ENCODE peak calls at places on chromosome 22, in five cellular contexts. H is ovary, E is IMR-90, O is body of pancreas, V is esophagus squamous epithelium. I is an unnamed sample. For H3K4me1, the result is how much of the 10 kb centered on the place peaks cover.

GRCh38 chr22:23385301-23386244 is 194.5 kb downstream of the IGLL1 start:
- DNase-seq in H (peak), E (peak), O (peak), V (no peak), I (peak)

GRCh38 chr22:36395061-36395849 is 7.5 kb upstream of the MYH9 start:
- DNase-seq in H (no peak), E (no peak), O (no peak), V (no peak), I (no peak)

GRCh38 chr22:40512426-40513136 is 123.9 kb downstream of the MRTFA start:
- DNase-seq in H (peak), E (peak), O (no peak), V (no peak), I (no peak)

GRCh38 chr22:36352775-36353507 is 34.8 kb downstream of the MYH9 start:
- DNase-seq in H (peak), E (peak), O (peak), V (no peak), I (no peak)

GRCh38 chr22:29156507-29156906 is 49.2 kb upstream of the EMID1 start:
- DNase-seq in H (no peak), E (peak), O (no peak), V (no peak), I (no peak)

GRCh38 chr22:19182472-19183157 is 4.1 kb upstream of the SLC25A1 start:
- DNase-seq in H (no peak), E (no peak), O (no peak), V (no peak), I (no peak)

GRCh38 chr22:50482107-50483074 is 1.0 kb downstream of the ADM2 start:
- DNase-seq in H (no peak), E (no peak), O (no peak), V (no peak), I (peak)

GRCh38 chr22:23182289-23183106 is 2.2 kb downstream of the BCR start:
- DNase-seq in H (no peak), E (peak), O (no peak), V (no peak), I (peak)

GRCh38 chr22:34475886-34476285 is 555.6 kb upstream of the LARGE1 start:
- DNase-seq in H (no peak), E (no peak), O (no peak), V (no peak), I (no peak)

GRCh38 chr22:31206896-31207687 is 5.0 kb upstream of the LIMK2 start:
- DNase-seq in H (no peak), E (no peak), O (no peak), V (no peak), I (no peak)

DNA sequence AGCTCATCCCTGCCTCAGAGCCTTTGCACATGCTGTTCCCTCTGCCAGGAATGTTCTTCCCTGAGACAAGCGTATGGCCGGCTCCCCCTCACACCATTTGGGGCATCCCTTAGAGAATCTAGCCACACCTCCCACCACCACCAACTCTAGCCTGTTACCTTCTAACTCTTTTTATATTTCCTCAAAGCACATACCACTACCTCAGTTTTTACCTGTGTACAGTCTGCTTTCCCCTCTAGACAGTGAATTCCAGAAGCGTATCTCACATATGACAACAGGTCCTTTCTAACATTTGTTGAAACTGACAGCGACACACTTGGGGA is 75.1 kb upstream of the ARFGAP3 start:
- DNase-seq in H (no peak), E (no peak), O (no peak), V (no peak), I (no peak)
- H3K4me1 ChIP-seq in H (under half), E (under half), O (half or more), V (half or more), I (under half)

GRCh38 chr22:39494471-39495120 is 7.5 kb upstream of the MIEF1 start:
- DNase-seq in H (no peak), E (peak), O (no peak), V (no peak), I (no peak)
- H3K27ac ChIP-seq in H (no peak), E (peak), O (no peak), V (no peak), I (no peak)

GRCh38 chr22:47200273-47201051 is 438.0 kb downstream of the TBC1D22A start:
- DNase-seq in H (peak), E (no peak), O (peak), V (no peak), I (no peak)
- TF ChIP-seq CTCF in H (no peak), E (no peak), O (no peak), V (no peak), I (no peak)

DNA sequence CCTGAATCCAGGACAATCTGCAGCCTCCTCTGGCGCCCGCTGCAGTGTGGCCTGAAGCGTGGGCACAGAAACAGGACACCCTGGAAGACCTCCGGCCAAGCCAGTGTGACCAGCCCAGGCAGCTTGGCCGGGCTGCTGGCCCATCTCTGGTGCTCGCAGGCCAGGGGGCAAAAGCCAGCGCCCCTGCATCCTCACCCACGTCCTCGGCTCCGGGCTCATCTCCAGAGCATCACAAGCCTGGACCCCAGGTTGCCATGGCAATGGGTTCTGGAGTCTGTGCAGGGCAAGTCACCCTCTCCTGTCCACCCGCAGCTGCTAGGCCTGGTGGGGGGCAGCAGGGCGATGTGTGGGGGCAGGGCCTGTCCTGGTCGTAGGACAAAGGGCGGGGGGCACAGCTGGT is 9.3 kb upstream of the PDGFB start:
- DNase-seq in H (no peak), E (no peak), O (no peak), V (no peak), I (no peak)
- H3K4me1 ChIP-seq in H (under half), E (under half), O (under half), V (under half), I (under half)

GRCh38 chr22:41927813-41928212 is 1.2 kb upstream of the TNFRSF13C start:
- DNase-seq in H (no peak), E (no peak), O (no peak), V (no peak), I (no peak)
- H3K27ac ChIP-seq in H (no peak), E (no peak), O (no peak), V (no peak), I (no peak)

GRCh38 chr22:37661160-37661924 is 2.8 kb downstream of the PDXP start:
- DNase-seq in H (peak), E (peak), O (no peak), V (no peak), I (no peak)
- TF ChIP-seq CTCF in H (peak), E (peak), O (no peak), V (no peak), I (peak)

I was measured in CD8-positive, alpha-beta T cell.